ENCODE peak calls at places on chromosomes 1 and 21, in six cellular contexts. N, K, M, P, B and F are unnamed samples.

GRCh38 chr21:14864211-14865021 is 200.4 kb downstream of the NRIP1 start:
- DNase-seq in K (peak; percentile 9), P (peak; percentile 82), M (no peak), B (peak; percentile 81), N (peak; percentile 80), F (peak; percentile 12)

GRCh38 chr1:33586111-33586510 is 113.7 kb downstream of the ZSCAN20 start:
- DNase-seq in N (peak; percentile 83), M (peak; percentile 13), B (peak; percentile 53), P (no peak), K (no peak), F (no peak)

GRCh38 chr1:10196991-10197390 is 13.4 kb upstream of the KIF1B start:
- DNase-seq in N (no peak), K (no peak), B (peak; percentile 76), M (no peak), P (no peak), F (no peak)

GRCh38 chr1:241849345-241849695 is 1.3 kb downstream of the EXO1 start:
- DNase-seq in N (no peak), M (no peak), K (peak; percentile 55), B (no peak), P (no peak), F (peak; percentile 30)

GRCh38 chr1:93960641-93961147 is 51.5 kb upstream of the GCLM start:
- DNase-seq in B (peak; percentile 24), K (no peak), P (no peak), N (no peak), M (no peak), F (no peak)

GRCh38 chr1:104874044-104874443 is 1124.3 kb downstream of the AMY1C start:
- DNase-seq in M (no peak), B (no peak), K (no peak), N (no peak), P (no peak), F (no peak)

GRCh38 chr1:11653101-11653601 is 1.1 kb downstream of the FBXO2 start:
- DNase-seq in B (no peak), K (no peak), M (peak; percentile 55), P (peak; percentile 69), N (peak; percentile 87), F (no peak)

GRCh38 chr1:12621346-12622320 is 3.6 kb upstream of the DHRS3 start:
- DNase-seq in N (no peak), K (no peak), B (no peak), P (no peak), M (no peak), F (no peak)

GRCh38 chr1:208534979-208535378 is 290.8 kb upstream of the PLXNA2 start:
- DNase-seq in K (no peak), B (no peak), P (no peak), M (no peak), N (no peak), F (no peak)

DNA sequence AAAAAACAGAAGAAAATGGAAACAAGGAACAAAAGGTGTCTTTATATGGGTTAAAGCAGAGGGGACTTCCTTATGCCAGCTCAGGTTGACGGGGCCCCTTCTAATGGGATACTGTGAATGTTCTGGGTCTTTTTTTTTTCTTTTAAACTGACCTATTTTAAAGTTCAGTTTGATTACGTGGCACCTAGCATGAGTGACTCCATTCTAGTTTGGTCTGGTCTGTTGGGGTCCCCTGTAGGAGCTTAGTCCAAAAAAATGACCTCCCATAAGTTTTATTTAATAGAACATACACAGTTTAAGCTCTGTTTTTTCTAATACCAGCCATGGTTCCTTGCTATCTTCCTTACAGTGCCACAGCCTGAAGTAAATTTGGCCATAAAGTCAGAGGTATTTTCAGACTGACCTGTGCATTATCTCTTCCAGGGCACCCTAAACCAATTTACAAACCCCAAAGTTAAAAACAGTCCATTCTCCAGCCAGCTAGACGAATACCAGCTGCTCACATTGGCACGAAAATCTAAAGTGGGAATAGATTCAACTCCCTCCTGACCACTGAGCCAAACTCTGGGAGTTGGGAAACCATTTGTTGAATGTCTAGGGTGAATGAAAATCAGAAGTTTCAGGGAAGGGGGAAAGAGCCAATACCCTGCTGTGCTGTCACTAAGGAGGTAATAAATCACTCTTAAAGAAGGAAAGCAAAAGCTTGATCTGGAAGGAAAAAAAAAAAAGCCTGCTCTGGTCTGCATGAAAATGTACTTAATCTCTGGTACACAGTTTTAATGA is 42.4 kb downstream of the AKNAD1 start:
- DNase-seq in P (no peak), M (no peak), B (peak; percentile 34), K (no peak), N (no peak), F (no peak)
- TF ChIP-seq EZH2phosphoT487 in P (no peak), M (no peak), B (no peak), K (no peak), N (no peak), F (no peak)

GRCh38 chr1:160365325-160365724 is 1.5 kb upstream of the NHLH1 start:
- DNase-seq in M (no peak), B (no peak), K (no peak), P (no peak), N (no peak), F (no peak)
- TF ChIP-seq EZH2phosphoT487 in M (no peak), B (no peak), K (no peak), P (no peak), N (no peak), F (no peak)

GRCh38 chr1:51859737-51860136 is 18.8 kb downstream of the NRDC start:
- DNase-seq in B (no peak), M (no peak), K (no peak), P (no peak), N (no peak), F (no peak)

GRCh38 chr1:51859333-51859732 is 19.2 kb downstream of the NRDC start:
- DNase-seq in B (no peak), M (no peak), P (no peak), N (no peak), K (no peak), F (no peak)

GRCh38 chr1:51858892-51859291 is 19.6 kb downstream of the NRDC start:
- DNase-seq in N (no peak), P (peak; percentile 26), M (no peak), B (no peak), K (no peak), F (no peak)

GRCh38 chr1:51863384-51863783 is 15.1 kb downstream of the NRDC start:
- DNase-seq in N (no peak), M (no peak), P (no peak), K (peak; percentile 65), B (no peak), F (no peak)

GRCh38 chr1:51861669-51862068 is 16.9 kb downstream of the NRDC start:
- DNase-seq in K (no peak), N (peak; percentile 33), M (no peak), B (peak; percentile 33), P (no peak), F (no peak)
- TF ChIP-seq EZH2phosphoT487 in K (no peak), N (no peak), M (no peak), B (no peak), P (no peak), F (no peak)

DNA sequence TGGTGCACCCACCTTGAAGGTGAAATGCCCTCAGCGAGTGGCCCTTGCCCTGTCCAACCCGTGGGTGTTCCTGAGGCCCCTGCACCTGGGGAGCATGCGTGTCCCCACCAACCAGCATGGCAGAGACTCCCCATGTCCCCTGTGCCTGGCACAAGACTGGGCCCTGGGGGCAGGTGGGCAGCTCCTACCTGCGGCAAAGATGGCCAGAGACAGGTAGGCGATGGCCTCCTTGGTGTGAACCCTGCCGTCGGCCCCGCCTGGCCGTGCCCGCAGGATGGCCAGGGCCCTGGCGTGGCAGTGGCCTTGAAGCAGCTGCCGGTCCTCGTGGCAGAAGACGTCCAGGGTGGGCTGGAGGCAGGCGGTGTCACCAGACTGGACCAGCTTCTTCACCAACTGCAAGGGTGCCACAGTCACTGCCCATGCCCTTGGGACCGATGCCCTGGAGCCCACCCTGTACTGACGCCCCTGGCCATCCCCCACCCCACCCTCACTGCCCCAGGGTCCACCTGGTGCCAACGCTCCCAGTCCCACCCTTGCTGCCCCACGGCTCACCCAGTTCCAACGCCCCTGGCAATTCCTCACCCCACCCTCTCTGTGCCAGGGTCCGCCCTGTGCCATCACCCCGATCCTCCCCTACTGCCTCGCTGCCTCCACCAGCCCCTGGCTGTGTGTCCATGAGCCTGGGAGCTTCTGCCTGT is 15.7 kb downstream of the TTC34 start:
- DNase-seq in P (no peak), M (no peak), B (no peak), K (no peak), N (no peak), F (peak; percentile 22)
- TF ChIP-seq EZH2phosphoT487 in P (no peak), M (no peak), B (no peak), K (no peak), N (no peak), F (no peak)

GRCh38 chr1:224502459-224503160 is 68.0 kb upstream of the WDR26 start:
- DNase-seq in M (no peak), K (no peak), P (peak; percentile 53), N (peak; percentile 17), B (no peak), F (peak; percentile 41)
- TF ChIP-seq EZH2phosphoT487 in M (no peak), K (no peak), P (no peak), N (no peak), B (no peak), F (no peak)

GRCh38 chr1:1954015-1954414 is 34.9 kb upstream of the TMEM52 start:
- DNase-seq in K (no peak), B (no peak), M (no peak), P (no peak), N (no peak), F (no peak)

GRCh38 chr1:1955651-1956094 is 36.6 kb upstream of the TMEM52 start:
- DNase-seq in M (no peak), P (no peak), K (no peak), B (no peak), N (no peak), F (no peak)

GRCh38 chr1:1956586-1957532 is 37.8 kb upstream of the TMEM52 start:
- DNase-seq in N (no peak), P (no peak), K (no peak), B (no peak), M (no peak), F (no peak)

GRCh38 chr1:1956101-1956500 is 37.0 kb upstream of the TMEM52 start:
- DNase-seq in M (no peak), P (no peak), B (no peak), K (no peak), N (no peak), F (no peak)

DNA sequence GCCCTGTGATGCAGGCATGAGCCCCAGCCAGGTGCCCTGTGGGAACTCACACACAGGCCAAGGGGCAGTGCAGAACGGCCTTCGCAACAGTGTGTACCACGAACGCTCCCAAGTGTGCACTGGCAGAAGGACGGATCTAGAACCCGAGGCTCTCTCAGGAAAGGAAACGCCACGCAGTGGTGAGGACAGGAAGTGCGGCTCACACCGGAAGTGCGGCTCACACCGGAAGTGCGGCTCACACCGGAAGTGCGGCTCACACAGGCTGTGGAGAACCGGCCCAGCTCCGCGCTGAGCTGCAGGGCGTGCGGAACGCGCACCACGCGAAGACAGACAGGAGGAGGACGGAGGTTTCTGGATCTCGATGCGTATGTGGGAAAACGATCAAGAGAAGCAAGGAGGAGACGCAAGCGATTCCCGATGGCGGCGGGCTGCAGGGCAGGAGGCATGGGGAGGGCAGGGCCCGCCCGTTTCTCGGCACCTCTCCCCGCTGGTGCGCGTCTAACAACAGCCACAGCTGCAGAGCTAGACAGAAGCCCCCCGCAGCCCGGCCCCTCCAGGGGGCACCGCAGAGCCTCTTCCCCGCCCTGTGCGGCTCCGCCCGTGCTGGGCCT is 35.9 kb upstream of the TMEM52 start:
- DNase-seq in P (peak; percentile 53), K (no peak), N (no peak), B (no peak), M (no peak), F (peak; percentile 61)
- TF ChIP-seq EZH2phosphoT487 in P (no peak), K (no peak), N (no peak), B (no peak), M (no peak), F (no peak)

DNA sequence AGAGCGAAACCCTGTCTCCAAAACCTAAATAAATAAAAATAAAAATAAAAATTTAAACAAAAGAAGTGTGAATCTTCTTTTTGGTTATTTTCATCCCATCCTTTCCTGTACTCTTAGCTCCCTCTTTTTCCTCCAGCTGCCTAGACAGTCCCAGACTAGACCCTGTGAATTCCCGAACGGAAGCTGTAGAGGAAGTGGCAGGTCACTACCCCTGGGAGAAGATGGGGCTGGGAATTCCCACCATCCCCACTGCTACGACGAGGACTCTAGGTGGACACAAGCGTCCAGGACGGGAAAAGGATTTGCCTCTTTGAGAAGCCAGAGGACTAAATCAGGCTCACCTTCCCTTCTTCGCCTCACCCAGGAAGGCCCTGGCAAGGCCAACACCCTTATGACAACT is 12.6 kb downstream of the RHBDL2 start:
- DNase-seq in B (no peak), N (no peak), K (no peak), P (peak; percentile 13), M (no peak), F (no peak)
- TF ChIP-seq EZH2phosphoT487 in B (no peak), N (no peak), K (no peak), P (no peak), M (no peak), F (no peak)